ENCODE peak calls at places on chromosome 11, in eight cellular contexts. Z is HL-60; Y is IMR-90; B is CD8-positive, alpha-beta T cell; N is mesenchymal stem cell; K is GM23338; T is lower lobe of right lung; Q is coronary artery. R is an unnamed sample.

GRCh38 chr11:82818399-82819043 is 81.7 kb downstream of the PRCP start:
- DNase-seq in Z (no peak), Y (no peak), B (no peak), N (no peak), K (peak), T (no peak), Q (no peak), R (no peak)

GRCh38 chr11:3920148-3920852 is 64.8 kb downstream of the STIM1 start:
- DNase-seq in Z (peak), Y (peak), B (peak), N (peak), K (no peak), T (peak), Q (peak), R (no peak)

GRCh38 chr11:72235351-72236057 is 8.5 kb downstream of the PHOX2A start:
- DNase-seq in Z (no peak), Y (no peak), B (no peak), N (no peak), K (no peak), T (no peak), Q (no peak), R (no peak)

GRCh38 chr11:5204787-5205186 is 4.3 kb upstream of the OR51V1 start:
- DNase-seq in Z (no peak), Y (peak), B (no peak), N (peak), K (peak), T (no peak), Q (no peak), R (no peak)

GRCh38 chr11:132779487-132779886 is 752.8 kb downstream of the OPCML start:
- DNase-seq in Z (no peak), Y (peak), B (no peak), N (no peak), K (peak), T (no peak), Q (no peak), R (no peak)

GRCh38 chr11:115869780-115870431 is 365.7 kb upstream of the CADM1 start:
- DNase-seq in Z (no peak), Y (peak), B (peak), N (peak), K (peak), T (no peak), Q (no peak), R (no peak)

GRCh38 chr11:71355266-71355665 is 92.9 kb downstream of the DHCR7 start:
- DNase-seq in Z (no peak), Y (peak), B (no peak), N (peak), K (no peak), T (no peak), Q (no peak), R (no peak)

GRCh38 chr11:3905080-3905953 is 49.9 kb downstream of the STIM1 start:
- DNase-seq in Z (peak), Y (peak), B (peak), N (peak), K (peak), T (peak), Q (no peak), R (no peak)

GRCh38 chr11:18534230-18534629 is 7.5 kb upstream of the TSG101 start:
- DNase-seq in Z (no peak), Y (no peak), B (no peak), N (no peak), K (no peak), T (no peak), Q (no peak), R (no peak)

GRCh38 chr11:2301631-2302272 is at the start of the genes C11orf21 and TSPAN32:
- DNase-seq in Z (peak), Y (peak), B (peak), N (peak), K (no peak), T (peak), Q (peak), R (peak)

GRCh38 chr11:115924744-115925567 is 420.7 kb upstream of the CADM1 start:
- DNase-seq in Z (no peak), Y (peak), B (no peak), N (no peak), K (no peak), T (no peak), Q (no peak), R (no peak)

GRCh38 chr11:59614277-59615131 is 1.1 kb downstream of the OSBP start:
- DNase-seq in Z (no peak), Y (no peak), B (no peak), N (peak), K (no peak), T (no peak), Q (no peak), R (no peak)

GRCh38 chr11:120272303-120272702 is 32.4 kb downstream of the POU2F3 start:
- DNase-seq in Z (no peak), Y (peak), B (no peak), N (no peak), K (no peak), T (no peak), Q (no peak), R (no peak)

GRCh38 chr11:34179026-34179675 is 73.7 kb downstream of the NAT10 start:
- DNase-seq in Z (no peak), Y (no peak), B (no peak), N (no peak), K (no peak), T (no peak), Q (no peak), R (no peak)

GRCh38 chr11:69588270-69588669 is 52.7 kb upstream of the CCND1 start:
- DNase-seq in Z (no peak), Y (peak), B (no peak), N (peak), K (peak), T (no peak), Q (peak), R (no peak)

GRCh38 chr11:2574553-2575535 is 125.0 kb downstream of the KCNQ1OT1 start:
- DNase-seq in Z (no peak), Y (no peak), B (no peak), N (no peak), K (no peak), T (peak), Q (peak), R (peak)

GRCh38 chr11:27700351-27701261 is at the start of gene BDNF:
- DNase-seq in Z (no peak), Y (peak), B (no peak), N (peak), K (peak), T (no peak), Q (no peak), R (no peak)

GRCh38 chr11:73577496-73577917 is 20.4 kb downstream of the FAM168A start:
- DNase-seq in Z (no peak), Y (peak), B (no peak), N (no peak), K (no peak), T (no peak), Q (no peak), R (no peak)

GRCh38 chr11:122692444-122692843 is 36.9 kb downstream of the UBASH3B start:
- DNase-seq in Z (no peak), Y (no peak), B (no peak), N (no peak), K (peak), T (no peak), Q (no peak), R (no peak)

GRCh38 chr11:112524808-112525207 is 264.1 kb upstream of the PLET1 start:
- DNase-seq in Z (no peak), Y (no peak), B (no peak), N (peak), K (no peak), T (no peak), Q (no peak), R (no peak)

GRCh38 chr11:114121744-114122504 is 62.4 kb downstream of the ZBTB16 start:
- DNase-seq in Z (no peak), Y (no peak), B (no peak), N (no peak), K (no peak), T (no peak), Q (no peak), R (no peak)

GRCh38 chr11:68470304-68470811 is 9.8 kb downstream of the PPP6R3 start:
- DNase-seq in Z (no peak), Y (no peak), B (no peak), N (no peak), K (no peak), T (no peak), Q (no peak), R (no peak)

GRCh38 chr11:103920933-103921332 is 115.5 kb upstream of the DDI1 start:
- DNase-seq in Z (no peak), Y (no peak), B (no peak), N (no peak), K (peak), T (no peak), Q (no peak), R (no peak)

GRCh38 chr11:111206472-111206871 is 39.1 kb upstream of the POU2AF2 start:
- DNase-seq in Z (no peak), Y (peak), B (no peak), N (no peak), K (no peak), T (no peak), Q (no peak), R (no peak)

GRCh38 chr11:110711776-110712642 is at the start of gene ARHGAP20:
- DNase-seq in Z (no peak), Y (peak), B (peak), N (peak), K (peak), T (peak), Q (peak), R (peak)

GRCh38 chr11:105447936-105448702 is 161.8 kb upstream of the GRIA4 start:
- DNase-seq in Z (no peak), Y (no peak), B (no peak), N (no peak), K (no peak), T (no peak), Q (no peak), R (no peak)

GRCh38 chr11:119660166-119660720 is 68.8 kb downstream of the NECTIN1 start:
- DNase-seq in Z (no peak), Y (no peak), B (no peak), N (no peak), K (no peak), T (no peak), Q (no peak), R (no peak)

GRCh38 chr11:109062445-109062844 is 359.5 kb upstream of the C11orf87 start:
- DNase-seq in Z (no peak), Y (peak), B (no peak), N (peak), K (no peak), T (no peak), Q (no peak), R (no peak)

GRCh38 chr11:75597636-75598035 is 35.6 kb downstream of the SERPINH1 start:
- DNase-seq in Z (no peak), Y (no peak), B (no peak), N (peak), K (peak), T (no peak), Q (no peak), R (no peak)

GRCh38 chr11:19422257-19422656 is 181.5 kb upstream of the E2F8 start:
- DNase-seq in Z (no peak), Y (no peak), B (no peak), N (no peak), K (peak), T (no peak), Q (no peak), R (no peak)

GRCh38 chr11:63761870-63762661 is 6.5 kb downstream of the ZFTA start:
- DNase-seq in Z (no peak), Y (no peak), B (no peak), N (peak), K (peak), T (no peak), Q (no peak), R (no peak)

GRCh38 chr11:63592975-63593395 is 21.2 kb downstream of the PLAAT3 start:
- DNase-seq in Z (no peak), Y (peak), B (no peak), N (no peak), K (peak), T (no peak), Q (no peak), R (no peak)

GRCh38 chr11:130449996-130450419 is 1.6 kb downstream of the ADAMTS15 start:
- DNase-seq in Z (no peak), Y (peak), B (no peak), N (peak), K (peak), T (peak), Q (peak), R (peak)

GRCh38 chr11:130451261-130452019 is 3.0 kb downstream of the ADAMTS15 start:
- DNase-seq in Z (no peak), Y (peak), B (no peak), N (peak), K (no peak), T (no peak), Q (no peak), R (no peak)

GRCh38 chr11:130448039-130448415 is 418 bp upstream of the ADAMTS15 start:
- DNase-seq in Z (no peak), Y (no peak), B (no peak), N (no peak), K (no peak), T (no peak), Q (no peak), R (no peak)

GRCh38 chr11:130449246-130449990 is 973 bp downstream of the ADAMTS15 start:
- DNase-seq in Z (no peak), Y (no peak), B (no peak), N (peak), K (peak), T (no peak), Q (no peak), R (no peak)

GRCh38 chr11:130448416-130449068 is at the start of gene ADAMTS15:
- DNase-seq in Z (no peak), Y (peak), B (no peak), N (peak), K (peak), T (peak), Q (peak), R (peak)
- H3K27ac ChIP-seq in Z (no peak), Y (peak), B (no peak), N (no peak), K (no peak), T (peak), Q (peak), R (peak)

DNA sequence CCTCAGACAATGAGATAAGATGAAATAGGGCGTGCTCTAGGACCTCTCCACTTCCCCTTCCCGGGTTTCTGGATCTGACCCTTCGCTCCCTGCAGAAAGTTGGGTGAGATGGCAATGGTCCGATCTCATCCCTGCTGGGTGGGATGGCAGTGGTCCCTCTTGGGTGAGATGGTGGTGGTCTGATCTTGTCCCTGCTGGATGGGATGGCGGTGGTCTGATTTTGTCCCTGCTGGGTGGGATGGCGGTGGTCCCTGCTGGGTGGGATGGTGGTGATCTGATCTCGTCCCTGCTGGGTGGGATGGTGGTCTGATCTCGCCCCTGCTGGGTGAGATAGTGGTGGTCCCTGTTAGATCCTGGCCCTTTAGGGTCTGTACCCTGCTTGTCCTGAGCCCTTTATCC is 21.3 kb downstream of the ST14 start:
- DNase-seq in Z (no peak), Y (no peak), B (no peak), N (no peak), K (no peak), T (peak), Q (no peak), R (peak)
- H3K27ac ChIP-seq in Z (no peak), Y (no peak), B (no peak), N (no peak), K (no peak), T (peak), Q (peak), R (peak)

DNA sequence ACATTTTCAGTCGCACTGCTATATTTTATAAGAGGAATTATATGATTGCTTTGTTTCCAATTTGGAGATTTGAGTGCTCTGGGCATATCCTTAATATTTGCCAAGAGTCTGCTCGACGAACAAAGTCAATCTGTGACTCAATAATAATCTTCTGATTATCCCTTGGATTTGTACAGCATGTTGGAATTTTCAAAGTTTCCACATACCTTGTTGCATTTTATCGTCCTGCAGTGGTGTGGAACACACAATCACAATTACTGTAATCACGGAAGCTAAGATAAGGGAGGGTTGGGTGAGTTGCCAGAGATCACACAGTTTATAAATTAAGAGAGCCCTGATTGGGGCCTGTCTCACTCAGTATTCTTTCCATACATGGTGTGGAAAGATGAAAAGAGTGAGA is 189.3 kb downstream of the GUCY1A2 start:
- DNase-seq in Z (no peak), Y (no peak), B (no peak), N (no peak), K (no peak), T (no peak), Q (no peak), R (no peak)
- H3K27ac ChIP-seq in Z (no peak), Y (no peak), B (no peak), N (no peak), K (no peak), T (no peak), Q (no peak), R (no peak)

DNA sequence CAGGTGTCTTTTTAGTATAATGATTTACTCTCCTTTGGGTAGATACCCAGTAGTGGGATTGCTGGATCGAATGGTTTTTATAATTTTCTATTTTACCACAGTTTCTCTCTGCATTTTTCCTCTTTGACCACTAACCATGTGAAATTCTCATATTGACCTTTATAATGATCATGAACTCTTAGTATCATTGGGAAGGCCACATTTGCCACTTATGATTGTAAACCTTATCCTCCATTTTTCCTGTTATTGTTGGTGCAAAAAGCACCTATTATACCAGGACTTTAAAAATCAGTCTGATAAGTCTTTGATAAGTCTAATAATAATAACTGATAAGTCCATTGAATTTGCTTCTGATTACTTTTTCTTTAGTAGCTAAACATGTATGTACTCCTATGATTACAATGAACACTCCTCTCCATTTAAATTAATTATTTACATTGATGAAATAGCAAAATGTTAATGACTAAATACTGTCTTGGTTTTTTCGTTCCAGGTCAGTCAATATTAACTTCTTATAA is 9.6 kb downstream of the NEAT1 start:
- DNase-seq in Z (no peak), Y (peak), B (no peak), N (peak), K (no peak), T (no peak), Q (no peak), R (no peak)
- H3K27ac ChIP-seq in Z (no peak), Y (no peak), B (peak), N (no peak), K (no peak), T (no peak), Q (no peak), R (no peak)

GRCh38 chr11:12141283-12141682 is 30.9 kb downstream of the MICAL2 start:
- DNase-seq in Z (no peak), Y (no peak), B (peak), N (no peak), K (no peak), T (no peak), Q (no peak), R (no peak)

GRCh38 chr11:12142909-12143308 is 32.5 kb downstream of the MICAL2 start:
- DNase-seq in Z (no peak), Y (no peak), B (no peak), N (no peak), K (no peak), T (no peak), Q (no peak), R (no peak)

GRCh38 chr11:12143461-12144258 is 33.3 kb downstream of the MICAL2 start:
- DNase-seq in Z (no peak), Y (no peak), B (no peak), N (no peak), K (no peak), T (no peak), Q (no peak), R (no peak)

GRCh38 chr11:12142179-12142578 is 31.8 kb downstream of the MICAL2 start:
- DNase-seq in Z (no peak), Y (no peak), B (no peak), N (no peak), K (no peak), T (no peak), Q (no peak), R (no peak)

GRCh38 chr11:12144306-12145174 is 34.1 kb downstream of the MICAL2 start:
- DNase-seq in Z (no peak), Y (no peak), B (no peak), N (no peak), K (no peak), T (no peak), Q (no peak), R (no peak)
- H3K27ac ChIP-seq in Z (no peak), Y (peak), B (no peak), N (no peak), K (no peak), T (peak), Q (peak), R (no peak)

GRCh38 chr11:6608726-6609501 is 3.1 kb downstream of the TAF10 start:
- DNase-seq in Z (no peak), Y (no peak), B (no peak), N (peak), K (no peak), T (no peak), Q (peak), R (no peak)

GRCh38 chr11:6609502-6610015 is 2.5 kb downstream of the TAF10 start:
- DNase-seq in Z (no peak), Y (no peak), B (no peak), N (no peak), K (no peak), T (no peak), Q (peak), R (no peak)

GRCh38 chr11:6606471-6607189 is 3.1 kb downstream of the ILK start:
- DNase-seq in Z (no peak), Y (peak), B (peak), N (peak), K (peak), T (peak), Q (peak), R (peak)

GRCh38 chr11:6608011-6608410 is 4.0 kb downstream of the TAF10 start:
- DNase-seq in Z (no peak), Y (no peak), B (no peak), N (no peak), K (no peak), T (no peak), Q (peak), R (no peak)

DNA sequence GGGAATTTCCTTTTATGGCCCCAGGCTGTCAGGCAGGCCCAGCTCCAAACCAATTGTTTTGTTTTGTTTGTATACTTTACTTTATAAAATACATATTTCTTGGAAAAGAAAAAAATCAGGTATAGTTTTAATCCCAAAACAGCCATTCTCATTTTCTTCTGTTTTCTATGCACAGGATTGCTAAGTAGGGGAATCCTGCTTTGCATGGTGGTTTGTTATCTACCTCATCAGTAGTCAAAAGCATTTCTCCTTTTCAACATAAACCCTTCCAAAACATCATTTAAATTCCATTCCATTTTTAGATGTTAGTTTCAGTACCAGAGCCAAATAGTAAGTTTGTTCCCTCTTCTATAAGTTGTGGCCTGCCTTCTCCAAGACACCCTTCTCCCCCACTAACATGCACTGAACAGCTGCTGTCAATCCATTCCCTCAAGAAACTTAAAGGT is 3.6 kb downstream of the ILK start:
- DNase-seq in Z (no peak), Y (no peak), B (no peak), N (no peak), K (no peak), T (no peak), Q (no peak), R (no peak)
- H3K27ac ChIP-seq in Z (no peak), Y (peak), B (no peak), N (peak), K (peak), T (peak), Q (peak), R (peak)

GRCh38 chr11:134275534-134276395 is at the start of gene GLB1L3:
- DNase-seq in Z (no peak), Y (no peak), B (peak), N (peak), K (peak), T (no peak), Q (no peak), R (no peak)
- H3K27ac ChIP-seq in Z (no peak), Y (no peak), B (peak), N (no peak), K (peak), T (no peak), Q (no peak), R (no peak)